ENCODE peak calls at places on chromosomes 5 and 9, in four cellular contexts. Y is thyroid gland, F is PC-3, P is body of pancreas. W is an unnamed sample.

GRCh38 chr9:121735792-121736130 is 84.3 kb downstream of the DAB2IP start:
- DNase-seq in P (no peak), F (no peak), Y (no peak), W (no peak)

GRCh38 chr5:73625905-73626811 is at the start of gene ARHGEF28:
- DNase-seq in P (peak), Y (peak), F (peak), W (peak)

GRCh38 chr5:53407373-53407772 is 73.1 kb upstream of the FST start:
- DNase-seq in Y (no peak), P (no peak), F (peak), W (peak)

GRCh38 chr9:134059661-134060395 is 8.0 kb downstream of the BRD3 start:
- DNase-seq in F (no peak), P (no peak), Y (no peak), W (no peak)

GRCh38 chr9:5582835-5583195 is 46.1 kb upstream of the RIC1 start:
- DNase-seq in P (no peak), F (no peak), Y (peak), W (peak)

GRCh38 chr9:15849871-15850270 is 297.0 kb downstream of the CCDC171 start:
- DNase-seq in P (no peak), F (no peak), Y (no peak), W (no peak)

GRCh38 chr5:169796731-169797130 is 159.7 kb downstream of the DOCK2 start:
- DNase-seq in P (no peak), Y (no peak), F (peak), W (peak)

GRCh38 chr5:5199460-5199859 is 59.3 kb downstream of the ADAMTS16 start:
- DNase-seq in F (no peak), Y (no peak), P (no peak), W (no peak)

GRCh38 chr9:99824378-99825157 is 2.9 kb downstream of the NR4A3 start:
- DNase-seq in Y (peak), F (no peak), P (peak), W (no peak)

GRCh38 chr5:89147026-89147425 is 264.0 kb upstream of the MEF2C start:
- DNase-seq in F (peak), Y (no peak), P (no peak), W (peak)

GRCh38 chr9:101487443-101487855 is 46.2 kb upstream of the RNF20 start:
- DNase-seq in P (no peak), Y (no peak), F (no peak), W (no peak)
- H3K4me3 ChIP-seq in P (no peak), Y (peak), F (no peak), W (peak)

DNA sequence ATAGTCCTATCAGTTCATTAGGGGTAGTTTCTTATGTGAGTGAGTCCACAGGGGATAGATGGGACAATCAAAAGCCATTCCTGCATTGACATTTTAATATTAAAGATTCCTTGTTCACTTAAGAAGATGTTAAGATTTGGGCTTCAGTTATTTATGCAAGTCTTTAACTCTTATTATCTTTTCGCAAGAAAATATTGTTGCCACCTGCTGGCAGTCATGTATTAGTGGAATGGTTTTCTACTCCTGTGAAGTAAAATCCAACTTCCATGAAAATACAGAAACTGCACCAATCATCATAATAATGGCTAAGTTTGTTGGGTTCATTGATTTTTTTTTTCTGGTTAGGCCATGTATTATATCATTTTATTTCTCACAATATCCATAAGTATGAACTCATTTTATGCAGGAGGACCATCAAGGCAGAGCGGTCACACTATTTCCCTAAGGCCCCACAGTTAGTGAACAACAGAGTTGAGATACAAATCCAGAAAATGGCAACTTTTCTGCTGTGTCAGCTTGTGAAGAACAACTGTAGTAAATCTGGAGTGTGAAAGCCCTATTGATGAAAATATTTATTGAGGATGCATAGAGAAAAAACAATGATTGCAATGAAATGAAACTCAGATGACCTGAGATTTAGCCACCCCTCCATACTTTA is 88.5 kb upstream of the TXNDC8 start:
- DNase-seq in F (peak), Y (no peak), P (no peak), W (peak)
- TF ChIP-seq CTCF in F (peak), Y (peak), P (peak), W (peak)

DNA sequence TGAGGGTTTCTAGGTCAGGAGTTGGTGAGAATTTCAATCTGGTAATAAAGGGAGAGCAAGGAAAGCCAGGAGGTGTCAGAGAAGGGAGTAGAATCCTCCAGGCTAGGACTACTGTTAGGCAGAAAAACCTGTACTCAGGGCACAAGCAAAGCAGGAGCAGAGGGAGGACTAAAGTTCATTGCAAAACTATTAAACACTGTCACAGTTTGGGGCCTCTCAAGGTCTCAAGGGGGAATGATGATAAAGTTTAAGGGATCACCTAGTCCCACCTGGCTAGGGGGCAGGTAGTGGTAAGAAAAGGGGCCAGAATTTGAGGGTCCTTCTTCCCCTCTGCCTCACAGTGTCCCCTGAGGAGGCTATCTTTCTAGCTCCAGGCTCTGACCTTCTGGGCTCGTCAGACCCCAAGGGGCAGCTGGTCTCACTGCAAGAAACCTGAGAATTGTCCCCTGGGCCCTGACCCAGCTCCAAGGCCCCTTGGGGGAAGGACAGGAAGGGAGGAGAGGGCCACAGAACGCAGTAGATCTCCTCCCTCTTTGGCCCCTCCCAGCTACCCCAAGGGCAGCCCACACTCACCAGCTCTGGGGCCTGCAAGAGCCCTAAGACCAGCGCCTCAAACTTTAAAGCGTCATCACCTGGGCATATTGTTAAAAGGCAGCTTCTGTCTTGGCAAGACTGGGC is 984 bp downstream of the CCDC69 start:
- DNase-seq in P (peak), F (peak), Y (peak), W (peak)
- H3K4me3 ChIP-seq in P (peak), F (peak), Y (no peak), W (no peak)

GRCh38 chr5:36744678-36745659 is 131.6 kb upstream of the NIPBL start:
- DNase-seq in Y (peak), F (peak), P (peak), W (peak)

GRCh38 chr5:36741138-36741537 is 134.7 kb downstream of the SLC1A3 start:
- DNase-seq in P (peak), F (no peak), Y (no peak), W (no peak)

GRCh38 chr5:36740259-36740898 is 134.0 kb downstream of the SLC1A3 start:
- DNase-seq in Y (no peak), F (no peak), P (peak), W (peak)

GRCh38 chr5:36744041-36744677 is 132.4 kb upstream of the NIPBL start:
- DNase-seq in Y (no peak), F (peak), P (no peak), W (no peak)

GRCh38 chr5:36739751-36740221 is 133.4 kb downstream of the SLC1A3 start:
- DNase-seq in Y (peak), P (peak), F (peak), W (peak)
- TF ChIP-seq CTCF in Y (peak), P (peak), F (peak), W (peak)

DNA sequence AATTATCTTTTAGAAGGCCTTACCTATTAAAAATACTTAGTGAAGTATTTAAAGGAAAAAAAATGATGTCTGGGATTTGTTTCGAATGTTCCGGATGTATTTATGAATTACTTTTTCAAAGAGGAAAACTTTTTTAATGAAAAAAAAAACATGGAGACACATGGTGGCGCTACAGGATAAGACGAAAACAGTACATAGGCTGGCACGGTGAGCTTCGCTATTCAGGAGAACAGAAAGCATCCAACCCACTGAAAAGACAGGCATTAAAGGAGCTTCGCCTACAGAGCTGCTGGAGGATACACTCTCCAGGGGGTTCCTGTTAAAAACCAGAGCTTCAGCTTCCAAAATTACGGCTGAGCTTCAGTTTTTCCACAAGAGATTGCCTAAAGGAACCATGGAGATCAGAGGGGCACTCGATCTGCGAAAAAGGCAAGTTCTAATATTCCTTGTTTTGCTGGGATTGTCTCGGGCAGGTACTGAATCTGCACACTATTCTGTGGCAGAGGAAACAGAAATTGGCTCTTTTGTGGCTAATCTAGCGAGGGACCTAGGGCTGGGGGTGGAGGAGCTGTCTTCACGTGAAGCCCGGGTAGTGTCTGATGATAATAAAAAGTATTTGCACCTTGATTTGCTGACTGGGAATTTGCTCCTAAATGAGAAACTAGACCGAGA is at the start of gene PCDHB14:
- DNase-seq in Y (no peak), F (peak), P (no peak), W (peak)
- H3K4me3 ChIP-seq in Y (no peak), F (peak), P (no peak), W (peak)

GRCh38 chr9:76425677-76426453 is 31.6 kb upstream of the RFK start:
- DNase-seq in P (no peak), F (no peak), Y (no peak), W (no peak)

GRCh38 chr9:76426807-76427419 is 32.1 kb upstream of the GCNT1 start:
- DNase-seq in Y (no peak), P (no peak), F (no peak), W (no peak)

GRCh38 chr9:76419782-76420380 is 25.7 kb upstream of the RFK start:
- DNase-seq in P (peak), Y (no peak), F (peak), W (peak)

GRCh38 chr9:76423216-76424177 is 29.3 kb upstream of the RFK start:
- DNase-seq in P (no peak), F (no peak), Y (no peak), W (no peak)

DNA sequence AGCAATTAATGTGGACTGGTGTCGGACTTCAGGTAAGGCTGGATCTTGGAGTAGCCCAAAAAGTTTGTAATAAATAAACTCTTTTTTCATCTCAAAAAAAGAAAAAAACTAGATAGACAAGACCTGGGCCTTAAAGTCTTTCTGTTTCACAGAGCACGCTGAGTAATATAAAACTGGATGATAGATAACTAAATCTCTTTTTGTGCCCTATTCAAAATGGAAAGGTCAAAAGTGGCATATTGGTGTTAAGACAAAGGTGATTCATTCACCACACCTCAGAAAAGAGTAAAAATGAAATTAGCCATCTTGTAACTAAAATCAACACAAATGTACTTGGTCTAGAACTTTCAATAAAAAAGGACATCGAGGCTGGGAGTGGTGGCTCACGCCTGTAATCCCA is 30.3 kb upstream of the RFK start:
- DNase-seq in Y (no peak), P (no peak), F (no peak), W (no peak)
- TF ChIP-seq CTCF in Y (no peak), P (no peak), F (no peak), W (no peak)

GRCh38 chr5:115601709-115602584 is at the start of gene TICAM2:
- DNase-seq in P (peak), Y (peak), F (peak), W (peak)

GRCh38 chr5:115599924-115600323 is 2.4 kb downstream of the TICAM2 start:
- DNase-seq in Y (no peak), F (no peak), P (no peak), W (no peak)

GRCh38 chr5:115602585-115603125 is 376 bp upstream of the TICAM2 start:
- DNase-seq in P (no peak), Y (no peak), F (peak), W (peak)

GRCh38 chr5:115599502-115599901 is 2.8 kb downstream of the TICAM2 start:
- DNase-seq in F (no peak), Y (peak), P (no peak), W (no peak)

GRCh38 chr5:115600771-115601170 is 1.5 kb downstream of the TICAM2 start:
- DNase-seq in P (no peak), Y (no peak), F (peak), W (peak)
- H3K4me3 ChIP-seq in P (no peak), Y (no peak), F (peak), W (no peak)

GRCh38 chr5:17461793-17462192 is 36.2 kb upstream of the TAF11L2 start:
- DNase-seq in P (no peak), F (no peak), Y (no peak), W (no peak)
- TF ChIP-seq CTCF in P (no peak), F (no peak), Y (no peak), W (no peak)

DNA sequence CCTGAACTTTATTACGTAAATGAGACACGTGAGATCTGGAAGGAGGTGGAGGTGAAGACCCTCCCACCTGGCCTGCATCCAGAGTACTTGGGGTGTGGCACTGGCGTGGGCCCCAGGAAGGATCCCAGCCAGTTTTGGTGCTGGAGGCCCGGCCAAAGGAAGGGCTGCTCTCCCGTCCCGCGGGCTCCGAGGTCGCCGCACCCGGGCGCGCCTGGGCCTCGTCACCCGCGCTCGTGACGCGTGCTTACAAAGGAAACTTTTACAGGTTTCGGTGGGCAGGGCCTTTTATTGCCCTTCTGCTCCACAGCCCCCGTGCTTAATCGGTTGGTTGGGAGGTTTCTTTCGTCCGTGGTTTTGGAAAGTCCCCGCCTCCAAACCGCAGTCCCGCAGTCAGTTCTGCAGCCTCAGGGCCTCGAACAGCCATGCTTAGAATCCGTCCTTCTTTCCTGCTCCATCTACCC is 29.2 kb downstream of the CDKN2A start:
- DNase-seq in F (peak), Y (no peak), P (peak), W (peak)
- H3K4me3 ChIP-seq in F (peak), Y (no peak), P (no peak), W (peak)

GRCh38 chr9:26946753-26947727 is at the start of gene PLAA:
- DNase-seq in P (peak), Y (peak), F (peak), W (peak)
- TF ChIP-seq CTCF in P (peak), Y (peak), F (no peak), W (peak)